ENCODE peak calls at places on chromosomes 11 and 22, in four cellular contexts. L, Y, D and A are unnamed samples.

GRCh38 chr11:93567406-93567819 is 24.2 kb upstream of the SMCO4 start:
- ATAC-seq in L (peak; percentile 31), Y (no peak), D (no peak), A (peak; percentile 72)

GRCh38 chr11:13261600-13262061 is 16.0 kb upstream of the BMAL1 start:
- ATAC-seq in L (no peak), Y (no peak), D (no peak), A (peak; percentile 90)

GRCh38 chr11:112997829-112998228 is 36.6 kb downstream of the NCAM1 start:
- ATAC-seq in L (no peak), Y (no peak), D (no peak), A (no peak)

GRCh38 chr11:9250139-9250582 is 15.0 kb downstream of the DENND5A start:
- ATAC-seq in L (no peak), Y (peak; percentile 83), D (peak; percentile 77), A (no peak)

GRCh38 chr11:108199446-108200321 is 22.8 kb downstream of the NPAT start:
- ATAC-seq in L (no peak), Y (peak; percentile 86), D (peak; percentile 85), A (no peak)

GRCh38 chr11:119373059-119373875 is 8.2 kb downstream of the USP2 start:
- ATAC-seq in L (no peak), Y (no peak), D (no peak), A (no peak)

GRCh38 chr11:56876621-56877312 is 111.9 kb upstream of the OR5AK2 start:
- ATAC-seq in L (no peak), Y (no peak), D (no peak), A (peak; percentile 72)

GRCh38 chr11:46555269-46556054 is 38.4 kb downstream of the AMBRA1 start:
- ATAC-seq in L (no peak), Y (peak; percentile 78), D (no peak), A (no peak)

GRCh38 chr11:63698976-63699733 is 17.9 kb downstream of the RTN3 start:
- ATAC-seq in L (no peak), Y (no peak), D (peak; percentile 77), A (no peak)

GRCh38 chr22:24566899-24567511 is 11.2 kb downstream of the SNRPD3 start:
- ATAC-seq in L (no peak), Y (no peak), D (no peak), A (no peak)

GRCh38 chr11:27214713-27215112 is 148.3 kb downstream of the CCDC34 start:
- ATAC-seq in L (no peak), Y (no peak), D (no peak), A (no peak)

DNA sequence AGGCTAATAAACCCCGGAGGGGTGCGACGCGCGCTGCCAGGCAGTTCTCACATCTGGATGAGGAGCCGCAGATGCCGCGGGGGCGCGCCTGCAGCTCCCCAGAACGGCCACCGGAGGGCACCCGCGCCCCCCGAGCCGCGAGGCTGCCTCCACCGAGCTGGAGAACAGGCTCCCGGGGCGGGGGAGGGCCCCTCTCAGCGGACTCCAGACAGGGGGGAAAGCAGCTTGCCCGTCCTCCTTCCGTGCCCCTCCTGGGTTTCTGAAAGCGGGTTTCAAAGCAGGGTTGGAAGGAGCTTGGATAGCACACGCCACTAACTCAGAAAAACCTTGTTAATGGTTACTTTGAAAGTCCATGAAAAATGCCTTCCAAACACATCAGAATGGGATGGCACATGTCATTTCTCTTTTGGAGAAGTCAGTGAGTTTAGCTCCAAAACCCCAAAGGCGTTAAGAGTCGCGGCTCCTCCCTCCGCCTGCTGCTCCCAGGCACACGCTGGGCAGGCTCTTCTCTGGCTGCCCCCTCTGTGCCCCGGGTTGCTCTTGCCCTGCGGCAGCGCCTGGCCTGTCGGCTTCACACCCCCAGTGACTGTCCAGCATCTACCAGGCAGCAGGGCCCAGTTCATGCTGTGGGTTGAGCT is 317.8 kb downstream of the NTM start:
- ATAC-seq in L (peak; percentile 85), Y (peak; percentile 98), D (peak; percentile 91), A (peak; percentile 69)
- TF ChIP-seq POLR2AphosphoS5 in L (no peak), Y (no peak), D (no peak), A (no peak)

DNA sequence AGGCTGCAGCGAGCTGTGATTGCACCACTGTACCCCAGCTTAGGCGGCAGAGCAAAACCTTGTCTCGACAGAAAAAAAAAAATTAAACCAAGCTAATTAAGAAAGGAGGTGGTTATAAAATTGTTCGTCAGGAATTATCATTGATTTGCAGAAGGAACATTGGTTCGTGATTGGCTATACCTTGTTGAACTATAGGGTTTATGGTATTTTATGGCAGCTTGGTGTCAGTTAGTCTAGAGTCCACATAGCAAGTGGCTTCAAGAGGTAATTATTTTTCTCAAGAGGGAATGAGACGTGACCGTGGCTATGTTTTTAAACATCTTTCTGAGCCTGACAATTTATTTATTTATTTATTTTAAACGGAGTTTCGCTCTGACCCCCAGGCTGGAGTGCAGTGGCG is 11.5 kb upstream of the TMEM216 start:
- ATAC-seq in L (no peak), Y (no peak), D (no peak), A (no peak)
- TF ChIP-seq EP300 in L (no peak), Y (no peak), D (no peak), A (no peak)

GRCh38 chr11:101180481-101180880 is 50.9 kb upstream of the PGR start:
- ATAC-seq in L (no peak), Y (peak; percentile 18), D (no peak), A (no peak)
- H3K9me3 ChIP-seq in L (peaks cover 57% of the 10 kb centered on the region), Y (no peaks in the 10 kb centered on the region), D (no peaks in the 10 kb centered on the region), A (no peaks in the 10 kb centered on the region)

GRCh38 chr11:98453378-98453777 is 567.4 kb upstream of the CNTN5 start:
- ATAC-seq in L (no peak), Y (no peak), D (no peak), A (no peak)
- TF ChIP-seq POLR2AphosphoS5 in L (no peak), Y (no peak), D (no peak), A (no peak)

GRCh38 chr11:129710423-129710822 is 105.2 kb upstream of the TMEM45B start:
- ATAC-seq in L (peak; percentile 25), Y (no peak), D (no peak), A (no peak)
- TF ChIP-seq EP300 in L (no peak), Y (no peak), D (no peak), A (no peak)

GRCh38 chr22:47442821-47443220 is 680.4 kb downstream of the TBC1D22A start:
- ATAC-seq in L (no peak), Y (no peak), D (no peak), A (no peak)
- H3K9me3 ChIP-seq in L (no peaks in the 10 kb centered on the region), Y (no peaks in the 10 kb centered on the region), D (no peaks in the 10 kb centered on the region), A (no peaks in the 10 kb centered on the region)